ENCODE peak calls at places on chromosomes 11 and 22, in six cellular contexts. One of them, this sample, is unnamed.

GRCh38 chr22:27380826-27381225 is 420.7 kb downstream of the MN1 start:
- DNase-seq in heart left ventricle: no peak
- DNase-seq in tibial artery: no peak
- DNase-seq in A549: no peak
- DNase-seq in uterus: no peak
- DNase-seq in SK-N-MC: peak
- DNase-seq in this sample: no peak

GRCh38 chr11:30758012-30758411 is 171.9 kb upstream of the MPPED2 start:
- DNase-seq in heart left ventricle: peak
- DNase-seq in tibial artery: no peak
- DNase-seq in A549: no peak
- DNase-seq in uterus: peak
- DNase-seq in SK-N-MC: no peak
- DNase-seq in this sample: no peak

GRCh38 chr22:38177044-38177443 is 4.6 kb downstream of the PLA2G6 start:
- DNase-seq in heart left ventricle: no peak
- DNase-seq in tibial artery: no peak
- DNase-seq in A549: no peak
- DNase-seq in uterus: no peak
- DNase-seq in SK-N-MC: no peak
- DNase-seq in this sample: no peak

GRCh38 chr11:119832536-119832935 is 103.5 kb upstream of the NECTIN1 start:
- DNase-seq in heart left ventricle: no peak
- DNase-seq in tibial artery: no peak
- DNase-seq in A549: no peak
- DNase-seq in uterus: no peak
- DNase-seq in SK-N-MC: no peak
- DNase-seq in this sample: no peak

GRCh38 chr11:100752371-100753073 is 65.4 kb downstream of the ARHGAP42 start:
- DNase-seq in heart left ventricle: no peak
- DNase-seq in tibial artery: no peak
- DNase-seq in A549: no peak
- DNase-seq in uterus: no peak
- DNase-seq in SK-N-MC: no peak
- DNase-seq in this sample: no peak

GRCh38 chr11:77407613-77408012 is 66.3 kb downstream of the PAK1 start:
- DNase-seq in heart left ventricle: no peak
- DNase-seq in tibial artery: no peak
- DNase-seq in A549: peak
- DNase-seq in uterus: peak
- DNase-seq in SK-N-MC: no peak
- DNase-seq in this sample: peak

GRCh38 chr22:28600546-28601143 is 79.0 kb downstream of the TTC28 start:
- DNase-seq in heart left ventricle: no peak
- DNase-seq in tibial artery: no peak
- DNase-seq in A549: peak
- DNase-seq in uterus: no peak
- DNase-seq in SK-N-MC: peak
- DNase-seq in this sample: no peak

GRCh38 chr22:20579273-20580120 is 72.1 kb downstream of the MED15 start:
- DNase-seq in heart left ventricle: no peak
- DNase-seq in tibial artery: no peak
- DNase-seq in A549: no peak
- DNase-seq in uterus: no peak
- DNase-seq in SK-N-MC: no peak
- DNase-seq in this sample: no peak

GRCh38 chr22:24542641-24543040 is 12.3 kb downstream of the GUCD1 start:
- DNase-seq in heart left ventricle: peak
- DNase-seq in tibial artery: no peak
- DNase-seq in A549: no peak
- DNase-seq in uterus: no peak
- DNase-seq in SK-N-MC: no peak
- DNase-seq in this sample: no peak

GRCh38 chr11:1450958-1451710 is 35.4 kb downstream of the MOB2 start:
- DNase-seq in heart left ventricle: no peak
- DNase-seq in tibial artery: no peak
- DNase-seq in A549: no peak
- DNase-seq in uterus: no peak
- DNase-seq in SK-N-MC: no peak
- DNase-seq in this sample: no peak

GRCh38 chr11:26688701-26689100 is 33.2 kb downstream of the SLC5A12 start:
- DNase-seq in heart left ventricle: no peak
- DNase-seq in tibial artery: no peak
- DNase-seq in A549: no peak
- DNase-seq in uterus: no peak
- DNase-seq in SK-N-MC: no peak
- DNase-seq in this sample: no peak

GRCh38 chr11:109123811-109124787 is 297.9 kb upstream of the C11orf87 start:
- DNase-seq in heart left ventricle: peak
- DNase-seq in tibial artery: no peak
- DNase-seq in A549: no peak
- DNase-seq in uterus: no peak
- DNase-seq in SK-N-MC: no peak
- DNase-seq in this sample: no peak

GRCh38 chr11:116641561-116642045 is 131.2 kb downstream of the BUD13 start:
- DNase-seq in heart left ventricle: peak
- DNase-seq in tibial artery: no peak
- DNase-seq in A549: peak
- DNase-seq in uterus: no peak
- DNase-seq in SK-N-MC: no peak
- DNase-seq in this sample: no peak

GRCh38 chr11:63673579-63673978 is 2.4 kb upstream of the ATL3 start:
- DNase-seq in heart left ventricle: no peak
- DNase-seq in tibial artery: no peak
- DNase-seq in A549: no peak
- DNase-seq in uterus: no peak
- DNase-seq in SK-N-MC: no peak
- DNase-seq in this sample: no peak

GRCh38 chr11:65915821-65916251 is 3.0 kb downstream of the C11orf68 start:
- DNase-seq in heart left ventricle: peak
- DNase-seq in tibial artery: peak
- DNase-seq in A549: peak
- DNase-seq in uterus: peak
- DNase-seq in SK-N-MC: no peak
- DNase-seq in this sample: peak

GRCh38 chr11:32451808-32452207 is 16.5 kb upstream of the WT1 start:
- DNase-seq in heart left ventricle: no peak
- DNase-seq in tibial artery: no peak
- DNase-seq in A549: no peak
- DNase-seq in uterus: peak
- DNase-seq in SK-N-MC: no peak
- DNase-seq in this sample: peak

GRCh38 chr11:117387992-117388765 is 60.5 kb downstream of the CEP164 start:
- DNase-seq in heart left ventricle: no peak
- DNase-seq in tibial artery: no peak
- DNase-seq in A549: no peak
- DNase-seq in uterus: no peak
- DNase-seq in SK-N-MC: no peak
- DNase-seq in this sample: peak

GRCh38 chr11:45449036-45449601 is 163.0 kb upstream of the SYT13 start:
- DNase-seq in heart left ventricle: no peak
- DNase-seq in tibial artery: no peak
- DNase-seq in A549: no peak
- DNase-seq in uterus: no peak
- DNase-seq in SK-N-MC: no peak
- DNase-seq in this sample: no peak

GRCh38 chr22:44661659-44662569 is 40.1 kb upstream of the PRR5 start:
- DNase-seq in heart left ventricle: no peak
- DNase-seq in tibial artery: no peak
- DNase-seq in A549: no peak
- DNase-seq in uterus: no peak
- DNase-seq in SK-N-MC: no peak
- DNase-seq in this sample: no peak

GRCh38 chr11:86515297-86516094 is 140.8 kb downstream of the CCDC81 start:
- DNase-seq in heart left ventricle: no peak
- DNase-seq in tibial artery: no peak
- DNase-seq in A549: no peak
- DNase-seq in uterus: peak
- DNase-seq in SK-N-MC: no peak
- DNase-seq in this sample: peak

GRCh38 chr11:61532136-61533038 is 23.8 kb downstream of the LRRC10B start:
- DNase-seq in heart left ventricle: no peak
- DNase-seq in tibial artery: no peak
- DNase-seq in A549: peak
- DNase-seq in uterus: no peak
- DNase-seq in SK-N-MC: no peak
- DNase-seq in this sample: no peak

GRCh38 chr11:69797737-69798528 is 21.3 kb downstream of the FGF3 start:
- DNase-seq in heart left ventricle: no peak
- DNase-seq in tibial artery: no peak
- DNase-seq in A549: no peak
- DNase-seq in uterus: no peak
- DNase-seq in SK-N-MC: no peak
- DNase-seq in this sample: no peak

GRCh38 chr11:76102772-76103171 is 103.5 kb downstream of the WNT11 start:
- DNase-seq in heart left ventricle: peak
- DNase-seq in tibial artery: peak
- DNase-seq in A549: no peak
- DNase-seq in uterus: no peak
- DNase-seq in SK-N-MC: no peak
- DNase-seq in this sample: no peak

GRCh38 chr11:45410391-45411215 is 124.5 kb upstream of the SYT13 start:
- DNase-seq in heart left ventricle: no peak
- DNase-seq in tibial artery: no peak
- DNase-seq in A549: no peak
- DNase-seq in uterus: no peak
- DNase-seq in SK-N-MC: no peak
- DNase-seq in this sample: no peak

GRCh38 chr11:13277719-13278619 is at the start of gene BMAL1:
- DNase-seq in heart left ventricle: peak
- DNase-seq in tibial artery: peak
- DNase-seq in A549: no peak
- DNase-seq in uterus: peak
- DNase-seq in SK-N-MC: no peak
- DNase-seq in this sample: no peak

GRCh38 chr11:126546191-126546590 is 190.7 kb downstream of the ST3GAL4 start:
- DNase-seq in heart left ventricle: no peak
- DNase-seq in tibial artery: no peak
- DNase-seq in A549: no peak
- DNase-seq in uterus: no peak
- DNase-seq in SK-N-MC: no peak
- DNase-seq in this sample: no peak

GRCh38 chr22:48574776-48575566 is 1252.7 kb downstream of the BRD1 start:
- DNase-seq in heart left ventricle: no peak
- DNase-seq in tibial artery: no peak
- DNase-seq in A549: peak
- DNase-seq in uterus: no peak
- DNase-seq in SK-N-MC: no peak
- DNase-seq in this sample: no peak

GRCh38 chr11:8740156-8740555 is 57.6 kb downstream of the RPL27A start:
- DNase-seq in heart left ventricle: no peak
- DNase-seq in tibial artery: no peak
- DNase-seq in A549: no peak
- DNase-seq in uterus: no peak
- DNase-seq in SK-N-MC: no peak
- DNase-seq in this sample: no peak

GRCh38 chr11:22624742-22625447 is 728 bp downstream of the FANCF start:
- DNase-seq in heart left ventricle: peak
- DNase-seq in tibial artery: peak
- DNase-seq in A549: peak
- DNase-seq in uterus: peak
- DNase-seq in SK-N-MC: no peak
- DNase-seq in this sample: peak
- H3K4me3 ChIP-seq in heart left ventricle: peak
- H3K4me3 ChIP-seq in tibial artery: peak
- H3K4me3 ChIP-seq in A549: peak
- H3K4me3 ChIP-seq in uterus: peak
- H3K4me3 ChIP-seq in SK-N-MC: peak
- H3K4me3 ChIP-seq in this sample: peak

DNA sequence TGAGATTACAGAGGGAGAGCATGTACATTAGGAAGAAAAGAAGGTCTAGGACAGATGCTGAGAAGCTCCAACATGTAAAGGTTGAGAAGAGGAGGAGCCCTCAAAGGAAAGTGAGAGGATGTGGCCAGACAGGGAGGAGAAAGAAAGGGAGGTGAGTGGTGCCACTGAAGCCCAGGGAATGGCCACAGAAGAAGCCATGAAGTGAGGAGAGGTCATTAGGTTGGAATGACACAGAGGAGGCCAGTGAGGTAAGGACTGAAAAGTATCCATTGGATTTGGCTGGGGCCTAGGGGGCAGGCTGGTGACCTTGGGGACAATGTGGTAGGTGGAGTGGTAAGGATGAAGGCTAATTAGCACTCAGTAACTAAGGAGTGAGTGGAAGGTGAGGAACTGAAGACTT is 3.0 kb upstream of the DCHS1 start:
- DNase-seq in heart left ventricle: no peak
- DNase-seq in tibial artery: no peak
- DNase-seq in A549: no peak
- DNase-seq in uterus: no peak
- DNase-seq in SK-N-MC: no peak
- DNase-seq in this sample: no peak
- H3K4me3 ChIP-seq in heart left ventricle: no peak
- H3K4me3 ChIP-seq in tibial artery: no peak
- H3K4me3 ChIP-seq in A549: no peak
- H3K4me3 ChIP-seq in uterus: no peak
- H3K4me3 ChIP-seq in SK-N-MC: no peak
- H3K4me3 ChIP-seq in this sample: no peak

GRCh38 chr22:35409783-35410662 is 10.1 kb downstream of the MCM5 start:
- DNase-seq in heart left ventricle: peak
- DNase-seq in tibial artery: no peak
- DNase-seq in A549: no peak
- DNase-seq in uterus: no peak
- DNase-seq in SK-N-MC: no peak
- DNase-seq in this sample: no peak
- H3K4me3 ChIP-seq in heart left ventricle: no peak
- H3K4me3 ChIP-seq in tibial artery: no peak
- H3K4me3 ChIP-seq in A549: no peak
- H3K4me3 ChIP-seq in uterus: no peak
- H3K4me3 ChIP-seq in SK-N-MC: no peak
- H3K4me3 ChIP-seq in this sample: no peak

DNA sequence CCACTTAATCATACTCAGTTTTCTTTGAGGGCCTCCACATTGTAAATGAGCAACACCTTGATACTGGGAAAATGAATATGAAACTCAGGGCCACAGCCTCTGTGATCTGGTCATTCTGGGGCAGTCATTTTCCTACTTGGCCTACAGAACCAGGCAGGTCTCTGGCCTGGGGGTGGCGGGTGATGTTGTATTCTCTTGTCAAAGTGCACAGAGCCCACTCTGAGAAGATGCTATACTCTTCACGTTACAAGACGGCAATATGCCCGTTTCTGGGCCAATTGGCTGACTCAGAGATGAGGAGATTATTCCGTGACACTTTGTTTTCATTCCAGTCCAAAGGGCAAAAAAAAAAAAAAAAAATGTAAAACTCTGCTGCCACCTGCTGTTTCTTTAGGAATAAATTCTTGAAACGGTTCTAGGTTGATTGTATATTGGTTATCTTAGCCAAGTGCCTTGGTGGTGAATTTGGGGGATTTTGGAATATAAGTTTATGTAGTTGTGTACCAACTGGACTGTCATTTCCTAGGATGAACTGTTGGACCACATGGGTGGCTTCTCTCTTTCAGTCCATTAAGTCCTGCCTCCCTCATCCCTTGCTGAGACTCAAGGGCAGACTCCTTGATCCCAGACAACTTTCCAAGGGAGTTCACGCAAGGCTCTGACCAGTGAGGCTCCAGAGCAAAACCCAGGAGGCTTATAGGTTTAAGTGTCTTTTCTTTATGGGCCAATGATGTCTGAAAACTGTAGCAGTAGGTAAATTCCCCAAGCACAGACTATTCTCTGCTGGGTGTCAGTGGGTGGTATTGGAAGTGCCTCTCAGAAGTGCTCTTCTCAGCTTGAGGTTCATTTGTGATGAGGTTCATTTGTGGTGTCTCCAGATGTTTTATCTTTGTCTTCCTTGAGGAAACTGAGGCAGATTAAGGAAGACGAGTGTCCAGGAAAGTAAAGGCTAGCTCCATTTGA is 18.2 kb downstream of the ADM start:
- DNase-seq in heart left ventricle: no peak
- DNase-seq in tibial artery: peak
- DNase-seq in A549: peak
- DNase-seq in uterus: peak
- DNase-seq in SK-N-MC: peak
- DNase-seq in this sample: peak
- H3K4me3 ChIP-seq in heart left ventricle: no peak
- H3K4me3 ChIP-seq in tibial artery: peak
- H3K4me3 ChIP-seq in A549: peak
- H3K4me3 ChIP-seq in uterus: no peak
- H3K4me3 ChIP-seq in SK-N-MC: peak
- H3K4me3 ChIP-seq in this sample: no peak